ENCODE peak calls at places on chromosomes 1 and 21, in five cellular contexts. G, X, H, Q and B are unnamed samples. For H3K4me1, the result is how much of the 10 kb centered on the place peaks cover.

GRCh38 chr1:168465942-168466702 is 77.7 kb downstream of the XCL2 start:
- DNase-seq in X (peak), H (no peak), Q (no peak), G (no peak), B (peak)

GRCh38 chr1:159132271-159132881 is 39.0 kb upstream of the CADM3 start:
- DNase-seq in Q (peak), G (peak), X (peak), H (peak), B (peak)

GRCh38 chr1:6397844-6398243 is 4.3 kb upstream of the ACOT7 start:
- DNase-seq in X (no peak), H (no peak), G (no peak), Q (no peak), B (no peak)

GRCh38 chr1:248730507-248731335 is 24.8 kb downstream of the LYPD8 start:
- DNase-seq in H (no peak), G (no peak), Q (no peak), X (no peak), B (no peak)

GRCh38 chr1:116680752-116681151 is 13.2 kb upstream of the IGSF3 start:
- DNase-seq in Q (no peak), H (no peak), G (no peak), X (no peak), B (no peak)

GRCh38 chr1:193335797-193336428 is 149.5 kb upstream of the B3GALT2 start:
- DNase-seq in X (no peak), Q (no peak), H (no peak), G (no peak), B (no peak)

GRCh38 chr1:7967651-7968050 is 6.1 kb downstream of the PARK7 start:
- DNase-seq in X (no peak), Q (no peak), G (no peak), H (no peak), B (no peak)

GRCh38 chr1:204282801-204283200 is 69.0 kb upstream of the GOLT1A start:
- DNase-seq in H (no peak), G (no peak), Q (no peak), X (no peak), B (no peak)

GRCh38 chr1:50977575-50978143 is 7.6 kb downstream of the CDKN2C start:
- DNase-seq in Q (peak), H (peak), G (no peak), X (peak), B (no peak)

GRCh38 chr1:36843027-36843426 is 191.3 kb downstream of the GRIK3 start:
- DNase-seq in X (peak), H (no peak), G (no peak), Q (no peak), B (no peak)

GRCh38 chr1:28170036-28170596 is 6.4 kb downstream of the PTAFR start:
- DNase-seq in Q (no peak), G (no peak), H (no peak), X (no peak), B (no peak)

GRCh38 chr1:60903591-60903990 is 178.8 kb upstream of the NFIA start:
- DNase-seq in Q (no peak), G (no peak), X (peak), H (peak), B (no peak)

GRCh38 chr1:150917387-150917786 is 8.8 kb upstream of the SETDB1 start:
- DNase-seq in G (no peak), X (no peak), H (no peak), Q (no peak), B (no peak)

GRCh38 chr1:15510611-15511405 is 13.2 kb downstream of the CASP9 start:
- DNase-seq in Q (no peak), H (no peak), G (no peak), X (no peak), B (no peak)

GRCh38 chr1:97186381-97186780 is 464.8 kb downstream of the PTBP2 start:
- DNase-seq in X (no peak), G (no peak), H (no peak), Q (no peak), B (no peak)

GRCh38 chr1:59314776-59315528 is 18.1 kb downstream of the FGGY start:
- DNase-seq in X (no peak), Q (no peak), H (no peak), G (no peak), B (no peak)

GRCh38 chr1:205748398-205749093 is 1.4 kb downstream of the NUCKS1 start:
- DNase-seq in Q (peak), G (no peak), H (no peak), X (no peak), B (no peak)

GRCh38 chr21:28142692-28143091 is 850.0 kb downstream of the LTN1 start:
- DNase-seq in H (no peak), Q (no peak), X (no peak), G (no peak), B (no peak)

GRCh38 chr1:2610036-2610720 is 22.6 kb downstream of the MMEL1 start:
- DNase-seq in G (no peak), Q (no peak), H (peak), X (peak), B (no peak)

GRCh38 chr1:4778056-4778455 is 123.6 kb downstream of the AJAP1 start:
- DNase-seq in Q (peak), H (no peak), X (no peak), G (no peak), B (no peak)

GRCh38 chr21:15221799-15222386 is 157.1 kb upstream of the NRIP1 start:
- DNase-seq in Q (no peak), H (no peak), X (peak), G (peak), B (no peak)

GRCh38 chr1:14390816-14391215 is 207.7 kb upstream of the KAZN start:
- DNase-seq in Q (no peak), X (no peak), G (no peak), H (no peak), B (no peak)

GRCh38 chr1:226400519-226401406 is 7.1 kb downstream of the PARP1 start:
- DNase-seq in G (no peak), H (no peak), X (no peak), Q (no peak), B (no peak)

GRCh38 chr1:201119206-201119814 is 7.1 kb upstream of the CACNA1S start:
- DNase-seq in Q (peak), G (peak), X (peak), H (no peak), B (peak)

GRCh38 chr1:98048234-98048633 is 127.4 kb upstream of the DPYD start:
- DNase-seq in Q (peak), X (peak), G (peak), H (peak), B (peak)

GRCh38 chr1:173870252-173871075 is 2.3 kb downstream of the ZBTB37 start:
- DNase-seq in H (no peak), G (no peak), X (no peak), Q (no peak), B (peak)

GRCh38 chr1:77288275-77288674 is 6.5 kb downstream of the AK5 start:
- DNase-seq in X (no peak), G (no peak), Q (no peak), H (no peak), B (no peak)

GRCh38 chr1:199794105-199794863 is 233.2 kb upstream of the NR5A2 start:
- DNase-seq in X (no peak), H (no peak), Q (no peak), G (no peak), B (no peak)

GRCh38 chr1:156707486-156708244 is 2.3 kb upstream of the CRABP2 start:
- DNase-seq in Q (peak), H (no peak), X (no peak), G (no peak), B (no peak)

GRCh38 chr1:246324711-246325110 is 182.4 kb downstream of the SMYD3 start:
- DNase-seq in Q (no peak), X (no peak), H (no peak), G (peak), B (no peak)

GRCh38 chr1:185676969-185677368 is 57.2 kb upstream of the HMCN1 start:
- DNase-seq in X (no peak), H (no peak), Q (no peak), G (no peak), B (no peak)

GRCh38 chr1:209769171-209769904 is 13.5 kb downstream of the TRAF3IP3 start:
- DNase-seq in X (peak), H (peak), Q (peak), G (no peak), B (peak)

GRCh38 chr21:27722095-27722494 is 755.2 kb upstream of the ADAMTS5 start:
- DNase-seq in Q (no peak), G (no peak), H (no peak), X (no peak), B (no peak)

GRCh38 chr1:68542586-68542985 is 45.7 kb upstream of the DEPDC1 start:
- DNase-seq in Q (no peak), X (no peak), G (no peak), H (no peak), B (no peak)

GRCh38 chr1:149979245-149979971 is 31.1 kb downstream of the OTUD7B start:
- DNase-seq in G (no peak), X (no peak), H (no peak), Q (no peak), B (no peak)

GRCh38 chr1:53625049-53625448 is 113.9 kb downstream of the GLIS1 start:
- DNase-seq in X (peak), G (no peak), Q (peak), H (no peak), B (no peak)

GRCh38 chr1:42184616-42185015 is 20.1 kb upstream of the GUCA2A start:
- DNase-seq in X (no peak), G (no peak), Q (no peak), H (no peak), B (no peak)

GRCh38 chr1:29519108-29519507 is 282.8 kb downstream of the PTPRU start:
- DNase-seq in X (no peak), G (no peak), Q (no peak), H (no peak), B (no peak)

GRCh38 chr1:1004780-1005697 is 5.1 kb upstream of the HES4 start:
- DNase-seq in X (peak), G (no peak), Q (no peak), H (peak), B (no peak)

GRCh38 chr1:231934797-231935196 is 308.2 kb downstream of the DISC1 start:
- DNase-seq in X (no peak), H (no peak), G (no peak), Q (no peak), B (no peak)

GRCh38 chr1:182080040-182080439 is 18.5 kb upstream of the ZNF648 start:
- DNase-seq in G (no peak), H (no peak), Q (no peak), X (no peak), B (no peak)
- H3K27ac ChIP-seq in G (no peak), H (no peak), Q (no peak), X (no peak), B (no peak)

GRCh38 chr1:172357753-172358152 is 62.7 kb upstream of the C1orf105 start:
- DNase-seq in G (no peak), Q (no peak), X (no peak), H (no peak), B (no peak)

GRCh38 chr1:172360960-172361359 is 59.5 kb upstream of the C1orf105 start:
- DNase-seq in G (no peak), Q (no peak), H (no peak), X (no peak), B (no peak)

GRCh38 chr1:172356620-172357019 is 63.9 kb upstream of the C1orf105 start:
- DNase-seq in X (no peak), Q (no peak), G (no peak), H (no peak), B (no peak)

GRCh38 chr1:172360511-172360910 is 60.0 kb upstream of the C1orf105 start:
- DNase-seq in H (no peak), Q (no peak), G (peak), X (no peak), B (no peak)

DNA sequence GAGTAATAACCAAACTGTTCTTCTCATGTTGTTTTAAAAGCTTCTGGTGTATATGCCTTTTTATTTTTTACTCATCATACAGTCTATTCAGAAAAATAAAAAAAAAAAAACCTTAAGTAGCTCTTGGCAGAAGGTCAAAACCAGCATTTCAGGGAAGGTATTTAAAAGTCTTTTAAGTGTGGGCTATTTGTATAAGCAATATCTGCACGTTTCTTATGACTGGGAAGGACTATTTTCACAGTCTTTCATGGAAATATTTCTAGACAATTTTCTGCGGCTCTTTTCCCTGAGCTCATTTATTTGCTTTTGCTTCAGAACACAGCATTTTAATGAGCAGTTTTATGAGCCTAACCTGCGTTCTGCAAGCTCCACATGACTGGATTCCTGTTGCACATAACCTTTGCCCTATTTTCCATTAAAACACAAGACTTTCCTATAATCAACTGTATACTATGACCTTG is 60.9 kb upstream of the C1orf105 start:
- DNase-seq in H (no peak), X (no peak), G (no peak), Q (no peak), B (no peak)
- H3K4me1 ChIP-seq in H (under half), X (under half), G (under half), Q (under half), B (under half)

DNA sequence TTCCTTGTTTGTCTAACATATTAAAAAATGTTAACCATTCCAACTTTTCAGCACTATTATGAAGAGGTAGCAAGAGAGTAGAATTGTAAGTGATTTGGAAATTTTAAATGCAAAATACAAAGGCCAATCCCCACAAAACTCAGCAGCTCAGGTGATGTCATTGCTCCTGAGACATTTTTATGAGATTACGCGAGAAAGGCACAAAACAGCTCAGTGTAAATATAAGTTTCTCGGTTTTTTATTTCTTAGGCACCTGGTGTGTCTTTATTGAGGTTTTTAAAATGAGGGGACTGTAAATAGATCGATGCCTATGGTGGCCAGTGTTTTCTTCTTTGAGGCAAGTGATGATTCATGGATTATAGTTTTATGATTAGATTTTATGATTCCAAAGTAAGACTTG is 6.1 kb downstream of the ABCG1 start:
- DNase-seq in H (no peak), G (no peak), Q (no peak), X (no peak), B (no peak)
- H3K27ac ChIP-seq in H (no peak), G (no peak), Q (no peak), X (no peak), B (no peak)

GRCh38 chr1:9038881-9039760 is 12.9 kb upstream of the SLC2A7 start:
- DNase-seq in H (no peak), G (no peak), Q (no peak), X (no peak), B (no peak)
- H3K4me1 ChIP-seq in H (under half), G (under half), Q (under half), X (under half), B (under half)